ENCODE peak calls at places on chromosomes 6 and 20, in five cellular contexts. M is K562, S is GM12878, Z is HepG2, I is H1. L is an unnamed sample.

GRCh38 chr6:37981626-37982025 is 162.1 kb downstream of the ZFAND3 start:
- DNase-seq in Z (no peak), M (no peak), I (no peak), S (no peak), L (no peak)

GRCh38 chr6:12621766-12622165 is 94.8 kb upstream of the PHACTR1 start:
- DNase-seq in Z (no peak), M (no peak), S (no peak), I (no peak), L (no peak)

GRCh38 chr20:62815066-62815991 is 1.5 kb upstream of the COL9A3 start:
- DNase-seq in I (peak; percentile 54), M (peak; percentile 60), S (no peak), Z (peak; percentile 92), L (peak; percentile 65)

GRCh38 chr6:127458817-127459216 is 372 bp downstream of the KIAA0408 start:
- DNase-seq in M (no peak), S (no peak), I (no peak), Z (peak; percentile 35), L (no peak)

GRCh38 chr6:149567194-149567586 is 1.0 kb downstream of the GINM1 start:
- DNase-seq in Z (no peak), S (no peak), I (no peak), M (no peak), L (no peak)

GRCh38 chr20:1933465-1933870 is 38.3 kb downstream of the SIRPA start:
- DNase-seq in M (no peak), Z (no peak), I (no peak), S (no peak), L (no peak)

GRCh38 chr6:119284861-119285521 is 64.6 kb downstream of the MAN1A1 start:
- DNase-seq in S (no peak), Z (peak; percentile 72), I (no peak), M (peak; percentile 38), L (peak; percentile 68)

GRCh38 chr6:169556238-169556637 is 145.6 kb downstream of the WDR27 start:
- DNase-seq in M (no peak), I (no peak), Z (no peak), S (no peak), L (no peak)

GRCh38 chr6:46993846-46994245 is 48.3 kb downstream of the ADGRF1 start:
- DNase-seq in S (no peak), Z (peak; percentile 28), I (no peak), M (no peak), L (no peak)

GRCh38 chr6:150256618-150257272 is 112.1 kb upstream of the IYD start:
- DNase-seq in I (no peak), S (no peak), M (no peak), Z (no peak), L (no peak)

GRCh38 chr20:24782221-24782620 is 166.8 kb upstream of the CST7 start:
- DNase-seq in Z (no peak), I (no peak), M (no peak), S (no peak), L (no peak)

GRCh38 chr6:20448828-20449227 is 47.1 kb downstream of the E2F3 start:
- DNase-seq in I (no peak), Z (peak; percentile 41), M (no peak), S (no peak), L (no peak)

GRCh38 chr6:36692861-36693702 is 4.5 kb upstream of the RAB44 start:
- DNase-seq in I (no peak), S (no peak), M (no peak), Z (no peak), L (no peak)

GRCh38 chr6:98992494-98992893 is 44.7 kb upstream of the FBXL4 start:
- DNase-seq in Z (no peak), I (no peak), S (no peak), M (no peak), L (no peak)

GRCh38 chr20:30502670-30503069 is 754.8 kb upstream of the DEFB115 start:
- DNase-seq in M (no peak), I (no peak), Z (no peak), S (no peak), L (no peak)

GRCh38 chr20:38747495-38748096 is 664 bp upstream of the ACTR5 start:
- DNase-seq in M (peak; percentile 26), Z (no peak), I (no peak), S (no peak), L (no peak)

DNA sequence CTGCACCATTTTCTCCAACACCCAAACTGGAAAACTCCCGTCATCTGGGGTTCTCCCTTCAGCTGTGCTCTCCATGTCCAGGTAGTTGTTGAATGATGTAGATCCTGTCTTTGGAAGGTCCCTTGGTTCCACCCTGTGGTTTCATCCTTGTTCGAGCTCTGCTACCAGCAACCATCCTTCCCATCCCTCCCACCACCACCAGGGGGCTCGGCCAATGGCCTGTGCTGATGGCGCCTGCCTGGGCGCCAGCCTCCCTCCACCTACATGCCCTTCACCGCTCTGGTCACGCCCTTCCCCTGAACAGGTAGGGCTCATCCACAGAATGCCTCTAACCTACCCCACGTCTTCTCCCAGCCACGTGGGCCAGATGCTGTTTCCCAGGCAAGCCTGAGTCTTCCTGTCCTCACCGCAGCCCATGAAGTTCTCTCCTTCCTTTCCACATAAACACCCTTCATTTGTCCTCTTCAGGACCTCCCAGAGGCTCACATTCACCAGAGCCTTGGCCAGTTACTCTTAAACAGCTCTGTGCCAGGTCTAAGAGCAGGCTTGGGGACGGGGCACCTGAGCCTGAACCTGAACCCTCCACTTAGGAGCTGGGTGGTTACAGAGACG is 75.1 kb upstream of the DUSP22 start:
- DNase-seq in I (peak; percentile 36), S (peak; percentile 55), Z (peak; percentile 34), M (peak; percentile 75), L (peak; percentile 79)
- TF ChIP-seq ATF2 in I (no peak), S (no peak), Z (no peak), M (no peak), L (no peak)

GRCh38 chr6:160293844-160294243 is 35.2 kb upstream of the SLC22A2 start:
- DNase-seq in Z (no peak), M (no peak), I (no peak), S (no peak), L (no peak)
- TF ChIP-seq ATF2 in Z (no peak), M (no peak), I (no peak), S (no peak), L (no peak)

DNA sequence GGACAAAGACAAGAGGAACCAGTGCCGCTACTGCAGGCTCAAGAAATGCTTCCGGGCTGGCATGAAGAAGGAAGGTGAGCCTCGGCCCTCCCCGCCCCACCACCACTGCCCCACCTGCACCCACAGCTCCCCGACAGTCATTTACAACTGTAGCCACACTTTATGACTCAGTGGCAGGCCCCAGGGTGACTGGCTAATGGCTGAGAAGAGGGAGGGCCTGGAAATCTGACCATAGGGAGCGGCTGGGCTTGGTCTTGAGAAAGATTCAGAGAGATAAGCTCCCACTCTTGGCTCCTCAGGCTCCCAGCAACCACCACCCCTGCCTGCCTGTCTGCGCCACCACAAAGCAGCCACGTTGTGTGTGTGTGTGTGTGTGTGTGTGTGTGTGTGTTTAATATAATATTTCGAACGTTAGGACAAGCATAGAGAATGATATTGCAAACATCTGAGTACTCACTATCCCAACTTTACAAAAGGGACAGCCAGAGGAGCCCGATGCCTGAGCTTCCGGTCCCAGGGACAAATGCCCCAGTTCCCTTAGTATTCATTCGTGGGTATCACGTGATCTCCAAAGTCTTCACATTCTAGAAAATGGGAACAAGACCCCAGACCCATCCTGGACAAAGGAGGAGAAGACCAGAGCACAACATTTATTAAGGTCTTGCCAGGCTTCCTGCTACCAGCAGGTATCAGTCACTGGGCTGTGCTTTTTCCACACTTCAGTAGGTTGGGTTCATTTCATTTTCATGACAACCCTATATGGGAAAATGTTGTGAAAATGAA is 52.1 kb downstream of the HNF4A start:
- DNase-seq in S (no peak), I (no peak), Z (no peak), M (peak; percentile 88), L (no peak)
- TF ChIP-seq ATF2 in S (no peak), I (no peak), Z (no peak), M (no peak), L (no peak)

GRCh38 chr6:41591859-41592502 is 45.8 kb downstream of the FOXP4 start:
- DNase-seq in Z (peak; percentile 65), M (peak; percentile 90), I (no peak), S (peak; percentile 9), L (peak; percentile 90)
- TF ChIP-seq ATF2 in Z (no peak), M (no peak), I (peak; percentile 98), S (no peak), L (no peak)

DNA sequence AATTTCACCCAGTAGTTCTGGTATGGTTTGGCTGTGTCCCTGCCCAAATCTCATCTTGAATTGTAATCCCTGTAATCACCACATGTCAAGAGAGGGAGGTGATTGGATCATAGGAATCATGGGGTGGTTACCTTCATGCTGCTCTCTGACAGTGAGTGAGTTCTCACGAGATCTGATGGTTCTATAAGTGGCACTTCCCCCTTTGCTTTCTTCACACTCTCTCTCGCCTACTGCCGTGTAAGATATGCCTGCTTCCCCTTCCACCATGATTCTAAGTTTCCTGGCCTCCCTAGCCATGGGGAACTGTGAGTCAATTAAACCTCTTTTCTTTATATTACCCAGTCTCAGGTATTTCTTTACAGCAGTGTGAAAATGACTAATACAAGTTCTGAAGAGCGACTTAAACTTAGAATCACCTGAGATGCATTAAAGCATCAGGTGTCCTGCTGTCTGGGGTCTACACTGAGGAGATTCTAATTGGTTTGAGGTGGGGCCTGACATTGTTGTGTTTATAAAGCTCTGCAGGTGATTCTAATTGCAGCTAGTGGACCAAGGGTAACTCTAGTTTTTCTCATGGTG is 82.1 kb upstream of the DTNBP1 start:
- DNase-seq in I (no peak), M (no peak), S (no peak), Z (no peak), L (no peak)
- TF ChIP-seq ATF2 in I (no peak), M (no peak), S (no peak), Z (no peak), L (no peak)

DNA sequence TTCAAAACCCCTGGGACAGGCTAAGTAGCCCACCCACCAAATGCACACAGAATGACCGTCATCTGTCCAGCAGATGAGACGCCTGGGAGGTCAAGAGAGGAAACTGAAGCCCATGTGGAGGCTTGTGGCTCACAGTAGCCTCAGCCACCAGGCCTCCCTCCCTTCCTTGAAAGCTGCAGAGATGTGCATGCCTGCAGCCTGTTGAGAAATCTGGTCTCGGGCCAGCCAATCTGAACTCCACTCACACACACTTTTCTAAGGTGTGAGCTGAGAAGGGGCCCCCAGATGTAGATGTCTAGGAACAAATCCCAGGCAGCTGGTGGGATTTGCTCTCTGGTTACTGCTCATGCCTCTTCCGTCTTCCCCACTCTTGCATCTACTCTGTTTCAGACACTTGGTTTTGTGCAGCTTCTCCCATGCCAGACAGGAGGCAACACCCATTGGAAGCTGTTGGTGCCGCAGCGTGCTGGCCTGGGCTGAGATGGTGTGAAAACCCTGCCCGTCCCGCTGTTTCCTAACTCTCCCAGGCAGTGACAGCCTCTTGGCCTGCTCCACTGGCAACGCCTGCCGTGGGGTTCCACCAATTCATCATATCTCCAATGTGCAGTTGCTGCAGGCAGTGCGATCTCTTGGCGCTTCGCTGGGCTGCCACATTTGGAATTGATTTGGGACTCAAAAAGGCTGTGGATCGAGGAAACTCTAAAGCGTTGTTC is 24.1 kb upstream of the PAX1 start:
- DNase-seq in M (no peak), Z (no peak), S (no peak), I (no peak), L (no peak)
- TF ChIP-seq ATF2 in M (no peak), Z (no peak), S (no peak), I (no peak), L (no peak)

DNA sequence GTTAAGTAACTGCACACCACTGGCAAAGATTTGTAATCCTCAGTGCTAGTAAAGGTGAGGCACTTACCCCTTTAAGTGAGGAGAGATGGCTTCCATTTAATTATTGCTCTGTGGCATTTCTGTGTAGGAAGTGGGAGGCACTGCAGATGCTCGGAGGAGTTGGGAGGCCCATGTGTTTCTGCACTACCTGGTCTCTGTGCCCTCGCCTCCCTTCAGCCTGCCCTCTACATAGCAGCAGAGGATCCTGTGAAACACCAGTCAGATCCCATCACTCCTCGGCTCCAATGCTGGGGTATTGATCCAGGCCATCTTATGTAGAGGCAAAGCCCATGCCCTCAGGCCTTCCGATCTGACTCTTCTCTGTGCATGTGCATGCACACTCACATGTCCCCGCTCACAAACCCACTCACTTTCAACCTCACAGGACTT is 67.0 kb downstream of the SLX4IP start:
- DNase-seq in S (no peak), M (no peak), Z (no peak), I (no peak), L (no peak)
- TF ChIP-seq ATF2 in S (no peak), M (no peak), Z (no peak), I (no peak), L (no peak)

GRCh38 chr6:56246941-56247653 is at the start of gene COL21A1:
- DNase-seq in S (no peak), I (peak; percentile 75), Z (no peak), M (no peak), L (peak; percentile 91)
- TF ChIP-seq ATF2 in S (no peak), I (no peak), Z (no peak), M (no peak), L (no peak)

L was measured in WTC11.